ENCODE peak calls at places on chromosomes 2 and 18, in six cellular contexts. M is GM06990, N is cardiac fibroblast, K is astrocyte, Y is neural crest cell, V is upper lobe of right lung. B is an unnamed sample.

GRCh38 chr2:189253841-189254240 is 74.3 kb upstream of the COL5A2 start:
- DNase-seq in V (no peak), Y (no peak), K (peak), M (no peak), N (no peak), B (no peak)

GRCh38 chr2:237565974-237566373 is 400 bp upstream of the PRLH start:
- DNase-seq in M (no peak), Y (no peak), N (no peak), K (no peak), V (no peak), B (no peak)

GRCh38 chr18:25446972-25447371 is 95.0 kb upstream of the ZNF521 start:
- DNase-seq in M (no peak), V (no peak), Y (no peak), N (no peak), K (no peak), B (peak)

GRCh38 chr2:72713857-72714256 is 112.0 kb downstream of the EXOC6B start:
- DNase-seq in Y (no peak), V (no peak), K (no peak), N (no peak), M (no peak), B (no peak)

GRCh38 chr2:44955593-44956449 is 14.3 kb downstream of the SIX3 start:
- DNase-seq in N (peak), V (peak), M (peak), Y (peak), K (no peak), B (peak)

GRCh38 chr18:55850904-55851303 is 262.9 kb upstream of the TCF4 start:
- DNase-seq in Y (no peak), M (no peak), V (no peak), N (no peak), K (no peak), B (no peak)

GRCh38 chr2:219406861-219407230 is 11.3 kb upstream of the DES start:
- DNase-seq in M (no peak), N (peak), Y (no peak), K (peak), V (no peak), B (no peak)

GRCh38 chr2:134736167-134736885 is 17.5 kb upstream of the TMEM163 start:
- DNase-seq in Y (no peak), M (no peak), K (peak), N (peak), V (no peak), B (no peak)

GRCh38 chr2:17539596-17539992 is 902 bp upstream of the VSNL1 start:
- DNase-seq in V (no peak), Y (peak), N (peak), M (no peak), K (peak), B (no peak)

GRCh38 chr18:11034816-11035215 is 114.6 kb downstream of the PIEZO2 start:
- DNase-seq in K (no peak), V (no peak), N (peak), Y (no peak), M (no peak), B (no peak)

GRCh38 chr18:11037841-11038240 is 111.5 kb downstream of the PIEZO2 start:
- DNase-seq in V (no peak), M (no peak), N (no peak), K (no peak), Y (no peak), B (no peak)

GRCh38 chr18:11035814-11036213 is 113.6 kb downstream of the PIEZO2 start:
- DNase-seq in Y (no peak), N (no peak), V (no peak), K (no peak), M (no peak), B (no peak)

GRCh38 chr18:11031966-11032365 is 117.4 kb downstream of the PIEZO2 start:
- DNase-seq in M (no peak), K (no peak), Y (no peak), V (no peak), N (no peak), B (no peak)

DNA sequence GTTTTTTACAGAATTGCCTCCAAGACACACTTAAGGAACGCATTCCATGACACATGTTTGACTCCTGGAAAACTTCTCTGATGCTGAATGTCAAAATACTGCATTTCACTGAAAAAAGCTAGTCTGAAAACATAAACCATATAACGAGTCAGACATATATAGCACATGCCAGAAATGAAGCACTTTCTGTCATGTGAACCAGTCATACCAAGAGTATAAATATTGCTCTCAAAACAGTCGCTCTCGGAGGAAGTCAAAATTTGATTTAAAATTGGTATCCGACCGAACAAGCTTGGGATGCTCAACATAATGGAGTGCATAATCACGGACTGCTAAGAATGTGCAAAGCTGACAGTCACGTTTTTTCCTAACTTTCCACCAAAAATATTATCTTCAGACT is 115.9 kb downstream of the PIEZO2 start:
- DNase-seq in K (no peak), M (no peak), N (no peak), Y (no peak), V (no peak), B (no peak)
- TF ChIP-seq CTCF in K (no peak), M (no peak), N (no peak), Y (no peak), V (no peak), B (no peak)

DNA sequence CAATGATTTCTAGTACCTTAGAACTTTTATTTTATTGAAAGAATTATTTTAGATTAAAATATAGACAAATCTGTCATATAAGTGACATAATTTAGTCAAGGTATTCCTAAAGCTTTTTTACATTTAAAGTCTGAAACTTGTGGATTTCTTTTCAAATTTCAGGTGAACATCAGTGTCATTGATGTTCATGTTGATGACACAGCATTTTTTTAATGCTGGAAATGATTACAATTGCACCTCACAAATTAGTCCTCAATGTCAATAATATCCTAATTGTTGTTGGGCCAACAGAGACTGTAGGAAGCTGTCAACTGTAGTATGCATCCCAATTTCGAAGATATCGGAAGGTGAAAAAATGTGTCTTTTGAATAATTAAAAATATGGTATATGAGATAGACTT is 214.4 kb upstream of the ARL4C start:
- DNase-seq in N (no peak), V (no peak), Y (no peak), M (no peak), K (no peak), B (no peak)
- TF ChIP-seq CTCF in N (no peak), V (no peak), Y (no peak), M (no peak), K (no peak), B (no peak)

GRCh38 chr2:26033769-26034596 is at the start of gene RAB10:
- DNase-seq in Y (peak), V (peak), K (peak), M (peak), N (peak), B (peak)
- TF ChIP-seq CTCF in Y (no peak), V (peak), K (no peak), M (no peak), N (no peak), B (no peak)

GRCh38 chr2:8654041-8654440 is 27.8 kb upstream of the ID2 start:
- DNase-seq in M (no peak), V (peak), Y (no peak), N (no peak), K (no peak), B (no peak)

GRCh38 chr2:8650256-8650655 is 31.6 kb upstream of the ID2 start:
- DNase-seq in K (no peak), V (peak), N (no peak), Y (no peak), M (no peak), B (no peak)

GRCh38 chr2:8654483-8654882 is 27.4 kb upstream of the ID2 start:
- DNase-seq in Y (no peak), K (no peak), N (no peak), M (no peak), V (peak), B (no peak)

GRCh38 chr2:8653485-8653884 is 28.4 kb upstream of the ID2 start:
- DNase-seq in V (peak), M (no peak), Y (no peak), K (no peak), N (no peak), B (no peak)

GRCh38 chr2:8652774-8653426 is 29.0 kb upstream of the ID2 start:
- DNase-seq in Y (no peak), N (no peak), V (peak), M (no peak), K (no peak), B (no peak)
- TF ChIP-seq CTCF in Y (no peak), N (no peak), V (no peak), M (no peak), K (no peak), B (no peak)

DNA sequence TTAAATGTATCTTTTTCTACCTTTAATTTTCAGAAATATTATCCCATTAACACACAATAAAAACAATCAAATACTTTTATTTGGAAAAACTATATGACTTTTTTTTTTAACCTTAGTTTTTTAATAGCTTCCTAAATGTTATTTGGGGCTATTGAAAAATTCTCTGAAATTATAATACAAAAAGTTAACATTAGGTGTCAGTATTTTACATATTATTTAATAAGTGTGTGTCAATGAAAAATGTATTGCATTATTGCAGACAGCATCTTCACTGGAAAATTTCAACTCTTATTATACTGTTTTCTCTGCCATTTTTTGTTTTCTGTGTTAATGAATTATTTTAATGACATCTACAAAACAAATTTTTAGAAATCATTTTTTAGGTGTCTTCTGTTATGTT is 51.1 kb upstream of the ARHGAP15 start:
- DNase-seq in M (no peak), K (no peak), Y (no peak), N (no peak), V (no peak), B (no peak)
- TF ChIP-seq CTCF in M (no peak), K (no peak), Y (no peak), N (no peak), V (no peak), B (no peak)

GRCh38 chr2:29053680-29054400 is 20.5 kb downstream of the PCARE start:
- DNase-seq in M (no peak), N (no peak), K (no peak), V (no peak), Y (no peak), B (no peak)
- TF ChIP-seq CTCF in M (peak), N (no peak), K (no peak), V (no peak), Y (peak), B (no peak)

GRCh38 chr2:241216211-241216761 is 27.8 kb downstream of the ANO7 start:
- DNase-seq in K (no peak), N (no peak), V (no peak), Y (no peak), M (no peak), B (no peak)

GRCh38 chr2:241219030-241219382 is 30.5 kb downstream of the ANO7 start:
- DNase-seq in M (no peak), Y (no peak), K (no peak), N (no peak), V (no peak), B (no peak)

GRCh38 chr2:241215421-241215820 is 26.9 kb downstream of the ANO7 start:
- DNase-seq in M (no peak), V (no peak), Y (no peak), K (no peak), N (no peak), B (no peak)

GRCh38 chr2:241218131-241219029 is 29.9 kb downstream of the ANO7 start:
- DNase-seq in M (peak), K (no peak), V (peak), N (peak), Y (peak), B (peak)

DNA sequence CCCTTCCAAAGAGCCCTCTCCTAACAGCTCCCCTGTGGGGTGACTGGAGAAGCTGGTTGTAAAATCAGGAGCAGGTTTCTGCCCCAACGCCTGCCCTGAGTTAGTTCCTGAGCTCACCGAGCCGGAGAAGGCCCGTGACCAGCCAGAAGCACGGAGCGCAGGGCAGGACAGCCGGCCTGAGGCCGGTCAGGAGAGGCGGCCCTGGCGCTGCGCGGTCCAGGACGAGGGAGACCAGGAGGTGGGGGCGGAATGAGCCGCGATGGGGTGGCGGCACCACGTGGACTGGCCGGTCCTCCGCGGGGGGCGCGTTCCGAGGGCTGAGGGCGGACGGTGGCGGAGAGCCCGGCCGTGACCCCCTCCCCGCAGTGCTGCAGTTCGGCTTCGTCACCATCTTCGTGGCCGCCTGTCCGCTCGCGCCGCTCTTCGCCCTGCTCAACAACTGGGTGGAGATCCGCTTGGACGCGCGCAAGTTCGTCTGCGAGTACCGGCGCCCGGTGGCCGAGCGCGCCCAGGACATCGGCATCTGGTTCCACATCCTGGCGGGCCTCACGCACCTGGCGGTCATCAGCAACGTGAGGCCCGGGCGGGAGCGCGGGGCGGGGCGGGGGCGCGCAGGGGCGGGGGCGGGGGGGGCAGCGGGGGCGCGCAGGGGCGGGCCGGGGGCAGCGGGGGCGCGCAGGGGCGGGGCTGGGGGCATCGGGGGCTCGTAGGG is 29.0 kb downstream of the ANO7 start:
- DNase-seq in V (peak), M (peak), Y (peak), N (peak), K (peak), B (peak)
- TF ChIP-seq CTCF in V (no peak), M (peak), Y (no peak), N (peak), K (no peak), B (no peak)